ENCODE peak calls at places on chromosomes 2 and 18, in five cellular contexts. S is GM12865, D is MG63, Z is GM23248, B is lung. L is an unnamed sample.

GRCh38 chr2:61582191-61582590 is 44.0 kb upstream of the XPO1 start:
- DNase-seq in B (no peak), D (no peak), Z (no peak), S (peak), L (no peak)

GRCh38 chr2:101120124-101120996 is 30.8 kb downstream of the TBC1D8 start:
- DNase-seq in S (peak), B (peak), D (peak), Z (peak), L (peak)

GRCh38 chr2:231614559-231615057 is 21.9 kb downstream of the TEX44 start:
- DNase-seq in D (no peak), Z (no peak), S (peak), B (peak), L (no peak)

GRCh38 chr2:20617892-20618467 is 32.9 kb downstream of the HS1BP3 start:
- DNase-seq in D (peak), S (no peak), B (peak), Z (peak), L (peak)

GRCh38 chr2:170455617-170456426 is 259.3 kb upstream of the SP5 start:
- DNase-seq in B (no peak), S (no peak), Z (no peak), D (no peak), L (peak)

GRCh38 chr2:74093840-74094239 is 53.9 kb downstream of the BOLA3 start:
- DNase-seq in Z (no peak), B (no peak), D (no peak), S (no peak), L (no peak)

GRCh38 chr18:46559946-46560670 is 96.9 kb downstream of the LOXHD1 start:
- DNase-seq in D (no peak), S (no peak), Z (no peak), B (no peak), L (no peak)

GRCh38 chr2:108588070-108588668 is 53.9 kb downstream of the LIMS1 start:
- DNase-seq in S (no peak), D (no peak), Z (peak), B (no peak), L (no peak)

GRCh38 chr2:235638541-235639192 is 144.8 kb downstream of the AGAP1 start:
- DNase-seq in Z (no peak), S (no peak), B (no peak), D (no peak), L (no peak)

GRCh38 chr18:35714539-35714938 is 133.0 kb downstream of the GALNT1 start:
- DNase-seq in Z (no peak), B (no peak), D (no peak), S (no peak), L (no peak)

GRCh38 chr18:51135361-51135760 is 62.1 kb downstream of the MEX3C start:
- DNase-seq in D (peak), Z (peak), B (no peak), S (no peak), L (no peak)

GRCh38 chr18:23353459-23353858 is 99.6 kb upstream of the RIOK3 start:
- DNase-seq in B (no peak), S (peak), Z (no peak), D (no peak), L (no peak)

GRCh38 chr18:61556862-61557261 is 223.6 kb downstream of the CDH20 start:
- DNase-seq in D (no peak), S (no peak), Z (no peak), B (no peak), L (no peak)

GRCh38 chr2:205689837-205690236 is 7.5 kb downstream of the NRP2 start:
- DNase-seq in B (no peak), D (no peak), Z (no peak), S (no peak), L (no peak)

GRCh38 chr2:205695460-205695979 is 13.2 kb downstream of the NRP2 start:
- DNase-seq in Z (peak), D (no peak), S (no peak), B (no peak), L (no peak)

GRCh38 chr2:205688417-205689200 is 6.3 kb downstream of the NRP2 start:
- DNase-seq in S (no peak), B (no peak), D (no peak), Z (no peak), L (no peak)

GRCh38 chr2:205694256-205694655 is 12.0 kb downstream of the NRP2 start:
- DNase-seq in Z (no peak), B (no peak), S (no peak), D (no peak), L (no peak)

GRCh38 chr2:205692095-205692494 is 9.8 kb downstream of the NRP2 start:
- DNase-seq in Z (peak), S (no peak), B (no peak), D (no peak), L (no peak)
- H3K4me3 ChIP-seq in Z (no peak), S (no peak), B (no peak), D (no peak), L (no peak)

GRCh38 chr2:10406016-10406415 is 42.1 kb downstream of the ODC1 start:
- DNase-seq in D (no peak), B (no peak), S (no peak), Z (peak), L (no peak)
- H3K4me3 ChIP-seq in D (no peak), B (no peak), S (no peak), Z (peak), L (no peak)

DNA sequence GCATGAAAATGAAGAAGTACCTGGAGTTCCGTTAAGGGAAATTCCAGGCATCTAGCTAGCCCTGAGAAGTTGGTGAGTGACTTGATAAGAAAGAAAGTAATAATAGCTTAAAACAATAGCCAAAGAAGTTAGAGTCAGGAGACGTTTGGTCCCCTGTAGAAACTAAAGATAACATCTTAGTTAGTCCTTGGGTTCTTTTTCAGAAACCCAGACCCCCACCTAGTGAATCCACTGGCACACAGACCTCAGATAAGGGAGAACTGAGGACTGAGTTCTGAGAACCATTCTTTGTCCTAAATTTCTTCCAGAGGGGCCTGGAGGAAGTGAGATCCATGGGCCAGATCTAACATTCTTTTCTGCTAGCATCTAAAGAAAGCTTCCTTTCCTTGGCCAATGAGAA is 335.4 kb downstream of the SLC4A3 start:
- DNase-seq in B (no peak), D (no peak), S (no peak), Z (no peak), L (no peak)
- H3K4me3 ChIP-seq in B (no peak), D (no peak), S (no peak), Z (no peak), L (no peak)

DNA sequence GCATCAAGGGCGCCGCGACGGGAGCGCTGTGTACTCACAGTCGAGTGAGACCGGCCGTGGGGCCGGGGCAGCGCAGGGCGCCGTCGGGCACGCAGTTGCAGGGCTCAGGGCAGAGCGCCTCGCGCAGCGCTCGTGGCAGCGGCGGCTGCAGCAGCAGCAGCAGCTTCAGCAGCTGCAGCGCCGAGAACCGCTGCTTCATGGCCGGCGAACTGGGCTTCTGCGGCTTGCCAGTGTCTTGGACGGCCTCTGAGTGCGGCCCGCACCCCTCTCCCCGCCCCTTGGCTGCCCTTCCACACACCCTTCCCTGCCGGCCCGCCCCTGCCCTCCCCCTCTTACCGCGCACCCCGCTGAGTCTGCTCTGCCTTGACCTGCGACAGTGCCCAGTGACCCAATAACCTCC is at the start of gene LHCGR:
- DNase-seq in Z (peak), S (no peak), B (no peak), D (peak), L (no peak)
- H3K4me3 ChIP-seq in Z (peak), S (no peak), B (no peak), D (peak), L (no peak)